ENCODE peak calls at places on chromosomes 11 and 22, in four cellular contexts. K is AG09309, O is brain microvascular endothelial cell, W is tibial nerve. F is an unnamed sample.

GRCh38 chr11:55707029-55707428 is 45.0 kb downstream of the OR4C6 start:
- DNase-seq in K (no peak), O (peak), W (no peak), F (peak)

GRCh38 chr22:37745548-37746365 is 48.9 kb downstream of the TRIOBP start:
- DNase-seq in K (no peak), O (peak), W (peak), F (no peak)

GRCh38 chr22:37999640-38000272 is 15.4 kb upstream of the SOX10 start:
- DNase-seq in K (no peak), O (peak), W (no peak), F (no peak)

GRCh38 chr22:19275919-19276600 is 15.5 kb downstream of the CLTCL1 start:
- DNase-seq in K (no peak), O (no peak), W (no peak), F (no peak)

GRCh38 chr11:41878158-41878557 is 418.7 kb upstream of the LRRC4C start:
- DNase-seq in K (no peak), O (peak), W (no peak), F (no peak)

GRCh38 chr11:95904009-95904650 is 19.8 kb downstream of the MTMR2 start:
- DNase-seq in K (no peak), O (no peak), W (no peak), F (no peak)

GRCh38 chr22:44526431-44527115 is 28.5 kb upstream of the RTL6 start:
- DNase-seq in K (no peak), O (no peak), W (no peak), F (no peak)

GRCh38 chr22:17218341-17218740 is 894 bp downstream of the ADA2 start:
- DNase-seq in K (no peak), O (no peak), W (no peak), F (no peak)

GRCh38 chr11:83521647-83522596 is 235.8 kb upstream of the CCDC90B start:
- DNase-seq in K (peak), O (peak), W (no peak), F (no peak)

GRCh38 chr11:97893612-97894011 is 1127.1 kb upstream of the CNTN5 start:
- DNase-seq in K (no peak), O (no peak), W (no peak), F (no peak)

GRCh38 chr11:46239801-46240061 is 37.7 kb upstream of the CREB3L1 start:
- DNase-seq in K (no peak), O (no peak), W (no peak), F (no peak)
- H3K4me3 ChIP-seq in K (no peak), O (no peak), W (no peak), F (peak)

DNA sequence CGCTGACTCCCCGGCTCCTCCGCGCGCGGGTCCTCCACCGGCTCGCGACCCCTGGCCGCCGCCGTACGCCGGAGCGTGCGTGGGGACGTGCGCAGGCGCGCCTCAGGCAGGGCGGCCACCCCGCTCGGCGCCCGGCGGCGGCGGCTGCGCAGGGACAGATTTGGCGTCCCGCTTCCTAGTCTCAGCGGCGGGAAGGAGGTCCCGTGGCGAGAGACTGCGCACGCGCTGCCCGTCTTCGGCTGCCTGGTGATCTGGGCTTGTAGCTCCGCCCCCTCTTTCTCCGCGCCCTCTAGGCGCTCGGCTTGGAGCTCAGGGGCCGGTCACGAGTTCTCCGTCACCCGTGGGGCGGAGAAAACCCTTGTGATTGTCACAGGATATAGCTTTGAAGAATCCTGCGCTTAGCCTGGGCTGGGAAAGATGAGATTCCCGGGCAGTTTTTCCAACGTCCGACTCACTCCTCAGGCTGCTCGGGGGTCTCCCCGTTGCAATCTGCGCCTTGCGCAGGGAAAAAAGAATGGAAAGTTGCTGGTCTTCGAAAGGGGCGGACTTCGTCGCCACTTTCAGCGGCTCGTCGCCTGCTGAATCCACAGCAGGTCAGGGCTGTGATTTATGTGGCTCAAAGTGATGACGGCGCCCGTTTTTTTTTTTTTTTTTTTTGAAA is at the start of gene PATL1:
- DNase-seq in K (peak), O (peak), W (peak), F (peak)
- TF ChIP-seq CTCF in K (peak), O (no peak), W (no peak), F (no peak)

GRCh38 chr22:36331912-36332622 is 55.7 kb downstream of the MYH9 start:
- DNase-seq in K (no peak), O (no peak), W (peak), F (peak)

GRCh38 chr22:36331306-36331911 is 56.4 kb downstream of the MYH9 start:
- DNase-seq in K (peak), O (peak), W (no peak), F (peak)

GRCh38 chr22:36330127-36330526 is 57.6 kb downstream of the MYH9 start:
- DNase-seq in K (no peak), O (no peak), W (no peak), F (no peak)

GRCh38 chr22:36329217-36330078 is 58.3 kb downstream of the MYH9 start:
- DNase-seq in K (peak), O (peak), W (no peak), F (peak)

DNA sequence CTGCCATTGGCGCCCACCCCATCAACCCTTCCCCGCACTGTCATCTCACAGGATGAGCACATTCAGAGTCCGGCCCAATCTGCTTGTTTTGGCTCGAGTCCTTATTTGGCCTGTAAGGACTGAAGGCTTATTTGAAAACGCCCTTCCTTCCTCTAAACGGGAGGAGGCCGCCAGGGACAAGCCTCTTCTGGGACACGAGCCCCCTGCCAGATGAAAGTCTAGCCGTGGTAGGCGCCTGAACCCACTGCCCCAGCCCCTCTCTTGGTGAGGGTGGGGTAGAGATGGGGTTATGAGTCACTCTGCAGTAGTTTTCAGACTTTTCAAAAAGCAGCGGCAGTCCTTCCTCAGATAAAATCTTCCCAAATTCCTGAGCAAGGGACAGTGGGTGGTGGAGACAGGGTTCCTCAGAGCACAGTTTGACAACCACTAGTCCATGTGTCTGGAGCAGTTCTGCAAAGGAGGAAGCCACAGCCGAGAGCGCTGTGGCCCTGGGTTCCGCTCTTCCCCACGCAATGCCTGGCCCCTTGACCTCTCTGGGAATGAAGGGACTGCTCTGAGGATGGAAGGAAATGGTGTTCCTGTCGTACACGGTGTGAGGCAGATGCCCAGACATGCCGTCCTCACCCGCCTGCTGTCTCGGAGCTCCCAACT is 57.0 kb downstream of the MYH9 start:
- DNase-seq in K (no peak), O (peak), W (no peak), F (peak)
- H3K4me3 ChIP-seq in K (no peak), O (no peak), W (no peak), F (no peak)

GRCh38 chr11:122823564-122823963 is 14.7 kb upstream of the CRTAM start:
- DNase-seq in K (no peak), O (no peak), W (no peak), F (no peak)
- TF ChIP-seq CTCF in K (no peak), O (no peak), W (no peak), F (no peak)

GRCh38 chr11:115501504-115501894 is 2.7 kb downstream of the CADM1 start:
- DNase-seq in K (no peak), O (no peak), W (no peak), F (no peak)
- H3K4me3 ChIP-seq in K (no peak), O (no peak), W (peak), F (no peak)

DNA sequence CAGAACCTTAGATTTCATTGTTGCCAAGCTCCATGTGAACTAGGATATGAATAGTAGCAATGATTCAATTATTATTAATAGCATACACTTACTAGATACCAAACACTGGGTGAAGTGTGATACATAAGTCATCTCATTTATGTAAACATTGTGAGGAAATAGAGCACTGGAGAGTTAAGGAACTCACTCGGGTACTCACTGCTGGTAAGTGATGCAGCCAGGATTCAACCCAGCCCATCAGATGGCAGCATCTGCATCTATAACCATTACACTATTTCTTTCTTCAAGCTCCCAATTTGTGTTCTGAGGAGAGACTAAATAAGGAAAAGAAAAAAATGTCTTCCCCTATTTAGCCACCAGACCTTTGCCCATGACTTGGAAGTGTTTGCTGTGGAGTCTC is 10.2 kb upstream of the ALG8 start:
- DNase-seq in K (peak), O (peak), W (no peak), F (no peak)
- TF ChIP-seq CTCF in K (peak), O (peak), W (no peak), F (peak)